ENCODE peak calls at places on chromosomes 7 and 10, in ten cellular contexts. One of them, this sample, is unnamed.

GRCh38 chr7:66187894-66188293 is 17.2 kb upstream of the TPST1 start:
- DNase-seq in AG09319: peak; percentile 73
- DNase-seq in GM12892: no peak
- DNase-seq in choroid plexus epithelial cell: no peak
- DNase-seq in nephron progenitor cell: no peak
- DNase-seq in stimulated activated CD4-positive, alpha-beta T cell treated with anti-CD3 and anti-CD28 coated beads, Interleukin-4, amount 100 ng/mL, for 24 hours: no peak
- DNase-seq in C1 segment of cervical spinal cord: no peak
- DNase-seq in HTR-8/SVneo: no peak
- DNase-seq in NCI-H1092 treated with DMSO at 0.1 percent for 48 hours: no peak
- DNase-seq in NB4: no peak
- DNase-seq in this sample: peak; percentile 50

GRCh38 chr7:35508623-35509400 is 186.1 kb downstream of the HERPUD2 start:
- DNase-seq in NB4: peak; percentile 34
- DNase-seq in choroid plexus epithelial cell: peak; percentile 33
- DNase-seq in C1 segment of cervical spinal cord: no peak
- DNase-seq in GM12892: no peak
- DNase-seq in HTR-8/SVneo: no peak
- DNase-seq in stimulated activated CD4-positive, alpha-beta T cell treated with anti-CD3 and anti-CD28 coated beads, Interleukin-4, amount 100 ng/mL, for 24 hours: no peak
- DNase-seq in AG09319: no peak
- DNase-seq in NCI-H1092 treated with DMSO at 0.1 percent for 48 hours: no peak
- DNase-seq in nephron progenitor cell: no peak
- DNase-seq in this sample: no peak

GRCh38 chr7:85165263-85165662 is 21.6 kb downstream of the SEMA3D start:
- DNase-seq in NCI-H1092 treated with DMSO at 0.1 percent for 48 hours: no peak
- DNase-seq in AG09319: no peak
- DNase-seq in choroid plexus epithelial cell: no peak
- DNase-seq in stimulated activated CD4-positive, alpha-beta T cell treated with anti-CD3 and anti-CD28 coated beads, Interleukin-4, amount 100 ng/mL, for 24 hours: no peak
- DNase-seq in C1 segment of cervical spinal cord: no peak
- DNase-seq in HTR-8/SVneo: no peak
- DNase-seq in nephron progenitor cell: no peak
- DNase-seq in NB4: no peak
- DNase-seq in GM12892: no peak
- DNase-seq in this sample: no peak

GRCh38 chr10:15106352-15107013 is 9.3 kb downstream of the RPP38 start:
- DNase-seq in choroid plexus epithelial cell: peak; percentile 88
- DNase-seq in stimulated activated CD4-positive, alpha-beta T cell treated with anti-CD3 and anti-CD28 coated beads, Interleukin-4, amount 100 ng/mL, for 24 hours: peak; percentile 70
- DNase-seq in NCI-H1092 treated with DMSO at 0.1 percent for 48 hours: peak; percentile 32
- DNase-seq in GM12892: peak; percentile 41
- DNase-seq in nephron progenitor cell: peak; percentile 79
- DNase-seq in C1 segment of cervical spinal cord: peak; percentile 17
- DNase-seq in NB4: peak; percentile 58
- DNase-seq in AG09319: no peak
- DNase-seq in HTR-8/SVneo: peak; percentile 61
- DNase-seq in this sample: peak; percentile 70

GRCh38 chr10:12390733-12391132 is 41.4 kb downstream of the CAMK1D start:
- DNase-seq in GM12892: no peak
- DNase-seq in nephron progenitor cell: no peak
- DNase-seq in C1 segment of cervical spinal cord: no peak
- DNase-seq in stimulated activated CD4-positive, alpha-beta T cell treated with anti-CD3 and anti-CD28 coated beads, Interleukin-4, amount 100 ng/mL, for 24 hours: no peak
- DNase-seq in NCI-H1092 treated with DMSO at 0.1 percent for 48 hours: no peak
- DNase-seq in AG09319: no peak
- DNase-seq in choroid plexus epithelial cell: no peak
- DNase-seq in HTR-8/SVneo: no peak
- DNase-seq in NB4: no peak
- DNase-seq in this sample: no peak

GRCh38 chr7:73986158-73986631 is 41.8 kb upstream of the ELN start:
- DNase-seq in GM12892: no peak
- DNase-seq in stimulated activated CD4-positive, alpha-beta T cell treated with anti-CD3 and anti-CD28 coated beads, Interleukin-4, amount 100 ng/mL, for 24 hours: no peak
- DNase-seq in NB4: no peak
- DNase-seq in HTR-8/SVneo: no peak
- DNase-seq in nephron progenitor cell: no peak
- DNase-seq in AG09319: no peak
- DNase-seq in choroid plexus epithelial cell: no peak
- DNase-seq in C1 segment of cervical spinal cord: no peak
- DNase-seq in NCI-H1092 treated with DMSO at 0.1 percent for 48 hours: no peak
- DNase-seq in this sample: peak; percentile 75

GRCh38 chr7:157496426-157497275 is 159.8 kb downstream of the DNAJB6 start:
- DNase-seq in C1 segment of cervical spinal cord: no peak
- DNase-seq in stimulated activated CD4-positive, alpha-beta T cell treated with anti-CD3 and anti-CD28 coated beads, Interleukin-4, amount 100 ng/mL, for 24 hours: peak; percentile 2
- DNase-seq in nephron progenitor cell: no peak
- DNase-seq in GM12892: no peak
- DNase-seq in NB4: no peak
- DNase-seq in choroid plexus epithelial cell: no peak
- DNase-seq in HTR-8/SVneo: no peak
- DNase-seq in NCI-H1092 treated with DMSO at 0.1 percent for 48 hours: no peak
- DNase-seq in AG09319: no peak
- DNase-seq in this sample: no peak

GRCh38 chr7:155741061-155741460 is 71.2 kb downstream of the SHH start:
- DNase-seq in stimulated activated CD4-positive, alpha-beta T cell treated with anti-CD3 and anti-CD28 coated beads, Interleukin-4, amount 100 ng/mL, for 24 hours: no peak
- DNase-seq in HTR-8/SVneo: no peak
- DNase-seq in GM12892: no peak
- DNase-seq in NB4: no peak
- DNase-seq in NCI-H1092 treated with DMSO at 0.1 percent for 48 hours: no peak
- DNase-seq in choroid plexus epithelial cell: peak; percentile 34
- DNase-seq in C1 segment of cervical spinal cord: no peak
- DNase-seq in AG09319: no peak
- DNase-seq in nephron progenitor cell: no peak
- DNase-seq in this sample: no peak

GRCh38 chr10:69345402-69345801 is 67.1 kb downstream of the HK1 start:
- DNase-seq in AG09319: no peak
- DNase-seq in C1 segment of cervical spinal cord: no peak
- DNase-seq in NCI-H1092 treated with DMSO at 0.1 percent for 48 hours: peak; percentile 67
- DNase-seq in nephron progenitor cell: no peak
- DNase-seq in stimulated activated CD4-positive, alpha-beta T cell treated with anti-CD3 and anti-CD28 coated beads, Interleukin-4, amount 100 ng/mL, for 24 hours: no peak
- DNase-seq in GM12892: no peak
- DNase-seq in NB4: no peak
- DNase-seq in HTR-8/SVneo: no peak
- DNase-seq in choroid plexus epithelial cell: no peak
- DNase-seq in this sample: no peak

GRCh38 chr7:35584990-35585389 is 109.9 kb downstream of the HERPUD2 start:
- DNase-seq in AG09319: no peak
- DNase-seq in stimulated activated CD4-positive, alpha-beta T cell treated with anti-CD3 and anti-CD28 coated beads, Interleukin-4, amount 100 ng/mL, for 24 hours: no peak
- DNase-seq in choroid plexus epithelial cell: peak; percentile 65
- DNase-seq in NCI-H1092 treated with DMSO at 0.1 percent for 48 hours: no peak
- DNase-seq in nephron progenitor cell: no peak
- DNase-seq in NB4: no peak
- DNase-seq in HTR-8/SVneo: no peak
- DNase-seq in C1 segment of cervical spinal cord: no peak
- DNase-seq in GM12892: no peak
- DNase-seq in this sample: no peak

This sample was measured in amniotic epithelial cell.